ENCODE peak calls at places on chromosomes 6 and 20, in four cellular contexts. Z is CD8-positive, alpha-beta T cell; B is cardiac muscle cell; G is AG10803. Q is an unnamed sample.

GRCh38 chr6:46421239-46421638 is 70.0 kb downstream of the RCAN2 start:
- DNase-seq in Z (no peak), B (no peak), G (peak; percentile 36), Q (peak; percentile 19)

GRCh38 chr6:1716845-1717244 is 107.1 kb downstream of the FOXC1 start:
- DNase-seq in Z (no peak), B (no peak), G (no peak), Q (no peak)

GRCh38 chr20:35111141-35111888 is 18.7 kb upstream of the TRPC4AP start:
- DNase-seq in Z (no peak), B (no peak), G (peak; percentile 80), Q (peak; percentile 81)

GRCh38 chr6:148395583-148396101 is 53.0 kb downstream of the SASH1 start:
- DNase-seq in Z (no peak), B (no peak), G (peak; percentile 84), Q (no peak)

GRCh38 chr6:39389372-39389767 is 66.9 kb upstream of the KCNK16 start:
- DNase-seq in Z (no peak), B (peak; percentile 28), G (no peak), Q (no peak)

GRCh38 chr6:156954191-156954590 is 177.0 kb downstream of the ARID1B start:
- DNase-seq in Z (no peak), B (no peak), G (peak; percentile 51), Q (no peak)

GRCh38 chr6:42224222-42225042 is 6.8 kb upstream of the MRPS10 start:
- DNase-seq in Z (no peak), B (no peak), G (peak; percentile 64), Q (peak; percentile 91)

GRCh38 chr6:170175644-170176620 is 114.9 kb downstream of the DLL1 start:
- DNase-seq in Z (peak; percentile 42), B (no peak), G (no peak), Q (no peak)

GRCh38 chr20:16407251-16408067 is 165.8 kb downstream of the KIF16B start:
- DNase-seq in Z (no peak), B (no peak), G (no peak), Q (peak; percentile 8)

DNA sequence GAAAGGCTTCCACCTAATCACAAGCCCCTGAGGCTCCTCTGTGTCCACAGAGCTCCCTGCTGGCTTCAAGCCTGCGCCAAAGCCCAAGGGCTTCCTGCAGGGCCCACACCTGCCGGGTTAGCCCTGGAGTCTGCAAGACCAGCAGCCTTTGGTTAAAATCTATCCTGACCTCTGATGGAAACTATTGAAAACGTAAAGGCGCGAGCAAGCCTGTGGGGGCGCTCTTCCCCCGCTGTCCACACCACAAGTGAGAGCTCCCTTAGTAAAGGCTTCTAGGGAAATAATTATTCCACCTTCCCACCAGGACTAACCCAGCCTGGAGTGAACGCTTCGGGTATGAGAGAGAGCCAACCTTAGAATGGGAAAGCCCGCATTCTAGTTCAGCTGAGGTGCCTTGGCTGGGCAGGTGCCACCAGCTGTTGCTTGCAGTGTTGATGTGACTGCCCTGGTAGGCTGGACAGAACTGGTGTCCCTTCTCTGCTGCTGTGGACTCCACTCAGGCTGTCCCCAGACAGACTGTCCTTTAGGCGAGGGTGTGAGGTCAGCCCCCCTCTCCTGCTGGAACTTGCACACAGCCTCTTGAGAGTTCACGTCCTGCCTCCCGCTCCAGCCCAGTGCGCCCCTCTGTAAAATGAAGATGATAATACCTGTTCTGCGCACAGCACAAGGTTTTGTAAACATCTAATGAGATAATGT is 68.7 kb downstream of the SYTL3 start:
- DNase-seq in Z (no peak), B (peak; percentile 78), G (peak; percentile 15), Q (peak; percentile 28)
- TF ChIP-seq CTCF in Z (no peak), B (peak; percentile 79), G (peak; percentile 54), Q (peak; percentile 74)

GRCh38 chr20:24102290-24102689 is 113.7 kb upstream of the GGTLC1 start:
- DNase-seq in Z (no peak), B (peak; percentile 39), G (no peak), Q (no peak)
- TF ChIP-seq CTCF in Z (no peak), B (peak; percentile 48), G (peak; percentile 37), Q (peak; percentile 37)

GRCh38 chr20:58973179-58973578 is 7.9 kb upstream of the NELFCD start:
- DNase-seq in Z (peak; percentile 31), B (no peak), G (no peak), Q (no peak)
- TF ChIP-seq CTCF in Z (no peak), B (no peak), G (no peak), Q (no peak)

GRCh38 chr20:45467861-45468260 is 1.7 kb upstream of the WFDC2 start:
- DNase-seq in Z (no peak), B (no peak), G (no peak), Q (no peak)

GRCh38 chr20:45470939-45471338 is 1.4 kb downstream of the WFDC2 start:
- DNase-seq in Z (no peak), B (peak; percentile 17), G (no peak), Q (no peak)

GRCh38 chr20:45467172-45467571 is 2.4 kb upstream of the WFDC2 start:
- DNase-seq in Z (no peak), B (no peak), G (no peak), Q (no peak)

GRCh38 chr20:45470262-45470931 is 844 bp downstream of the WFDC2 start:
- DNase-seq in Z (no peak), B (peak; percentile 64), G (no peak), Q (no peak)

GRCh38 chr20:45469336-45470261 is at the start of gene WFDC2:
- DNase-seq in Z (no peak), B (peak; percentile 13), G (no peak), Q (no peak)
- TF ChIP-seq CTCF in Z (no peak), B (no peak), G (no peak), Q (no peak)

GRCh38 chr6:52577022-52577777 is at the start of gene TRAM2:
- DNase-seq in Z (peak; percentile 86), B (peak; percentile 93), G (peak; percentile 83), Q (peak; percentile 81)
- TF ChIP-seq CTCF in Z (no peak), B (peak; percentile 4), G (peak; percentile 10), Q (no peak)

DNA sequence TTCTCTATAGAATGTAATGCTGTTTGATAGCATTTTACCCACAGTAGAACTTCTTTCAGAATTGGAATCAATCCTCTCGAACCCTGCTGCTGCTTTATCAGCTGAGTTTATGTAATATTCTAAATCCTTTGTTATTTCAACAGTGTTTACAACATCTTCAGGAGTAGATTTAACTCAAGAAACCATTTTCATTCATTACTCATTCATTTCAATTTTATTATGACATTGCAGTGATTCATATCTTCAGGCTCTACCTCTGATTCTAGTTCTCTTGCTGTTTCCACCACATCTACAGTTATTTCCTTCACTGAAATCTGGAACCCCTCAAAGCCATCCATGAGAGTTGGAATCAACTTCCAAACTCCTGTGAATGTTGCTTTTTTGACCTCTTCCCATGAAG is 93.7 kb downstream of the ZFAND3 start:
- DNase-seq in Z (no peak), B (no peak), G (no peak), Q (no peak)
- TF ChIP-seq CTCF in Z (no peak), B (no peak), G (no peak), Q (no peak)

GRCh38 chr6:143545165-143545564 is 33.6 kb upstream of the FUCA2 start:
- DNase-seq in Z (no peak), B (no peak), G (no peak), Q (no peak)

GRCh38 chr6:143549221-143549620 is 37.7 kb upstream of the FUCA2 start:
- DNase-seq in Z (no peak), B (no peak), G (no peak), Q (no peak)

GRCh38 chr6:143544019-143544681 is 32.6 kb upstream of the FUCA2 start:
- DNase-seq in Z (no peak), B (no peak), G (no peak), Q (no peak)

GRCh38 chr6:143545976-143546547 is 34.5 kb upstream of the FUCA2 start:
- DNase-seq in Z (no peak), B (no peak), G (peak; percentile 32), Q (peak; percentile 51)

DNA sequence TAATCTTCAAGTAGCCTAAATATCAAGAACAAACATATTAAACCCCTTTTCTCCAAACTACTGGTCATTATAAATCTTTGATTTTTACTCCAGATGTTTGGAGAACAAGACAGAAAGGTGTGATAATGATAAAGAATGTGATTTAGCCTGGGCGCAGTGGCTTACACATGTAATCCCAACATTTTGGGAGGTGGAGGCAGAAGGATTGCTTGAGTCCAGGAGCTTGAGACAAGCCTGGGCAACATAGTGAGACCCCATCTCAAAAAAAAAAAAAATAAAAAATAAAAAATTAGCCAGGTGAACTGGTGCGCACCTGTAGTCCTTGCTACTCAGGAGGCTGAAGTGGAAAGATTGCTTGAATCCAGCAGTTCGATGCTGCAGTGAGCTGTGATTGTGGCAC is 35.1 kb upstream of the FUCA2 start:
- DNase-seq in Z (no peak), B (no peak), G (no peak), Q (no peak)
- TF ChIP-seq CTCF in Z (no peak), B (no peak), G (no peak), Q (no peak)